ENCODE peak calls at places on chromosomes 4 and X, in eight cellular contexts. T, H, Y, B, D, L, K and N are unnamed samples.

GRCh38 chrX:97471071-97471470 is 587.4 kb downstream of the RPA4 start:
- DNase-seq in T (no peak), H (no peak), Y (no peak), B (no peak), D (no peak), L (no peak), K (no peak), N (no peak)

GRCh38 chr4:120870279-120870673 is 52.2 kb downstream of the PRDM5 start:
- DNase-seq in T (no peak), H (no peak), Y (no peak), B (no peak), D (no peak), L (no peak), K (no peak), N (no peak)

GRCh38 chr4:1177274-1178141 is 5.1 kb upstream of the SPON2 start:
- DNase-seq in T (peak), H (peak), Y (no peak), B (peak), D (peak), L (no peak), K (no peak), N (peak)

GRCh38 chrX:17616936-17617335 is 120.4 kb upstream of the SCML1 start:
- DNase-seq in T (no peak), H (no peak), Y (no peak), B (no peak), D (no peak), L (no peak), K (no peak), N (no peak)

GRCh38 chrX:41542151-41542935 is 95.2 kb downstream of the NYX start:
- DNase-seq in T (no peak), H (peak), Y (no peak), B (no peak), D (peak), L (no peak), K (no peak), N (no peak)

GRCh38 chrX:153874366-153875125 is 11.4 kb downstream of the L1CAM start:
- DNase-seq in T (no peak), H (peak), Y (no peak), B (peak), D (no peak), L (no peak), K (no peak), N (no peak)

GRCh38 chrX:118677318-118677717 is 50.1 kb upstream of the IL13RA1 start:
- DNase-seq in T (no peak), H (no peak), Y (no peak), B (no peak), D (no peak), L (no peak), K (no peak), N (no peak)

GRCh38 chr4:182578402-182578801 is 335.2 kb downstream of the TENM3 start:
- DNase-seq in T (no peak), H (peak), Y (no peak), B (no peak), D (peak), L (no peak), K (no peak), N (no peak)

GRCh38 chr4:4618846-4619245 is 77.0 kb upstream of the STX18 start:
- DNase-seq in T (no peak), H (no peak), Y (no peak), B (no peak), D (no peak), L (no peak), K (no peak), N (no peak)

GRCh38 chr4:182729527-182729926 is 187.7 kb downstream of the DCTD start:
- DNase-seq in T (no peak), H (no peak), Y (no peak), B (no peak), D (no peak), L (no peak), K (no peak), N (no peak)

GRCh38 chr4:79030973-79031372 is 91.7 kb upstream of the PAQR3 start:
- DNase-seq in T (no peak), H (no peak), Y (no peak), B (no peak), D (no peak), L (no peak), K (no peak), N (no peak)

GRCh38 chr4:87141428-87141827 is 79.0 kb downstream of the KLHL8 start:
- DNase-seq in T (no peak), H (no peak), Y (no peak), B (no peak), D (no peak), L (no peak), K (no peak), N (no peak)

GRCh38 chrX:123422875-123423274 is 238.8 kb downstream of the GRIA3 start:
- DNase-seq in T (no peak), H (peak), Y (no peak), B (no peak), D (no peak), L (no peak), K (no peak), N (no peak)

GRCh38 chr4:24236532-24236931 is 346.7 kb upstream of the PPARGC1A start:
- DNase-seq in T (no peak), H (no peak), Y (no peak), B (no peak), D (no peak), L (no peak), K (no peak), N (no peak)

GRCh38 chr4:177339794-177340374 is 30.2 kb downstream of the NEIL3 start:
- DNase-seq in T (no peak), H (peak), Y (peak), B (no peak), D (peak), L (no peak), K (no peak), N (no peak)

GRCh38 chr4:128635141-128635911 is 174.2 kb upstream of the JADE1 start:
- DNase-seq in T (no peak), H (peak), Y (no peak), B (peak), D (peak), L (no peak), K (no peak), N (no peak)